ENCODE peak calls at places on chromosomes 3 and 15, in four cellular contexts. One of them, this sample, is unnamed.

GRCh38 chr3:170542704-170543103 is 43.2 kb downstream of the SLC7A14 start:
- DNase-seq in EH: peak; percentile 35
- DNase-seq in neural crest cell: no peak
- DNase-seq in ELF-1: no peak
- DNase-seq in this sample: no peak

GRCh38 chr15:85035980-85036379 is 54.3 kb downstream of the PDE8A start:
- DNase-seq in ELF-1: no peak
- DNase-seq in EH: peak; percentile 23
- DNase-seq in neural crest cell: no peak
- DNase-seq in this sample: no peak

GRCh38 chr15:74383695-74384565 is 16.5 kb upstream of the CYP11A1 start:
- DNase-seq in EH: no peak
- DNase-seq in neural crest cell: no peak
- DNase-seq in ELF-1: no peak
- DNase-seq in this sample: peak; percentile 57

GRCh38 chr3:143482106-143483088 is 362.8 kb downstream of the CHST2 start:
- DNase-seq in EH: peak; percentile 16
- DNase-seq in neural crest cell: no peak
- DNase-seq in ELF-1: no peak
- DNase-seq in this sample: no peak

GRCh38 chr15:64930019-64930652 is 18.4 kb downstream of the ANKDD1A start:
- DNase-seq in EH: no peak
- DNase-seq in neural crest cell: no peak
- DNase-seq in ELF-1: no peak
- DNase-seq in this sample: no peak

GRCh38 chr15:100703032-100703578 is 100.7 kb downstream of the ASB7 start:
- DNase-seq in EH: peak; percentile 78
- DNase-seq in neural crest cell: no peak
- DNase-seq in ELF-1: no peak
- DNase-seq in this sample: no peak

GRCh38 chr3:53606793-53607192 is 112.4 kb downstream of the CACNA1D start:
- DNase-seq in neural crest cell: no peak
- DNase-seq in ELF-1: no peak
- DNase-seq in EH: no peak
- DNase-seq in this sample: no peak

GRCh38 chr3:43465109-43465508 is 156.7 kb downstream of the ANO10 start:
- DNase-seq in ELF-1: no peak
- DNase-seq in neural crest cell: no peak
- DNase-seq in EH: no peak
- DNase-seq in this sample: no peak